ENCODE peak calls at places on chromosomes 6 and 20, in five cellular contexts. K is neural crest cell, X is neural progenitor cell, L is right atrium auricular region, M is H9. E is an unnamed sample.

GRCh38 chr20:39117486-39117885 is 155.3 kb downstream of the DHX35 start:
- DNase-seq in X (no peak), L (no peak), M (no peak), K (no peak), E (no peak)

GRCh38 chr6:168914070-168914469 is 339.6 kb downstream of the THBS2 start:
- DNase-seq in L (no peak), M (no peak), X (no peak), K (no peak), E (no peak)

GRCh38 chr6:78989191-78989590 is 88.9 kb downstream of the PHIP start:
- DNase-seq in K (no peak), X (no peak), L (no peak), M (no peak), E (no peak)

GRCh38 chr6:36650848-36651247 is 27.7 kb upstream of the CDKN1A start:
- DNase-seq in L (no peak), M (no peak), K (no peak), X (no peak), E (peak; percentile 74)

GRCh38 chr6:132972971-132973370 is 158.6 kb downstream of the RPS12 start:
- DNase-seq in M (no peak), L (no peak), X (no peak), K (no peak), E (no peak)

GRCh38 chr20:47038581-47039560 is 144.2 kb downstream of the EYA2 start:
- DNase-seq in X (no peak), L (peak; percentile 66), K (no peak), M (no peak), E (no peak)

GRCh38 chr6:36677059-36677749 is 1.3 kb upstream of the CDKN1A start:
- DNase-seq in X (no peak), M (no peak), K (no peak), L (no peak), E (no peak)

GRCh38 chr6:127483399-127484055 is 24.3 kb upstream of the KIAA0408 start:
- DNase-seq in X (peak; percentile 25), M (peak; percentile 76), L (no peak), K (no peak), E (no peak)

GRCh38 chr20:49385471-49385870 is 97.0 kb downstream of the KCNB1 start:
- DNase-seq in M (peak; percentile 43), K (no peak), X (peak; percentile 71), L (no peak), E (peak; percentile 21)

GRCh38 chr6:2222275-2222842 is 23.0 kb downstream of the GMDS start:
- DNase-seq in X (peak; percentile 53), M (no peak), K (no peak), L (no peak), E (no peak)

GRCh38 chr6:3432416-3432815 is 24.4 kb downstream of the SLC22A23 start:
- DNase-seq in L (no peak), M (no peak), K (no peak), X (no peak), E (no peak)

GRCh38 chr6:140346461-140346860 is 972.0 kb upstream of the CITED2 start:
- DNase-seq in M (no peak), K (no peak), X (no peak), L (no peak), E (no peak)

GRCh38 chr6:51415501-51415900 is 596.8 kb downstream of the TFAP2B start:
- DNase-seq in L (no peak), M (no peak), K (no peak), X (no peak), E (no peak)

GRCh38 chr6:107600111-107600510 is 110.2 kb downstream of the SOBP start:
- DNase-seq in L (no peak), M (peak; percentile 71), X (peak; percentile 56), K (no peak), E (no peak)

GRCh38 chr6:24658573-24659511 is 7.9 kb downstream of the TDP2 start:
- DNase-seq in K (no peak), M (peak; percentile 46), X (no peak), L (no peak), E (no peak)

GRCh38 chr6:90545450-90545849 is 41.4 kb downstream of the MAP3K7 start:
- DNase-seq in K (no peak), M (no peak), L (no peak), X (no peak), E (no peak)

GRCh38 chr6:142856857-142857608 is 87.9 kb downstream of the HIVEP2 start:
- DNase-seq in K (no peak), X (no peak), L (no peak), M (no peak), E (peak; percentile 48)

GRCh38 chr6:22146581-22147468 is 150.0 kb downstream of the PRL start:
- DNase-seq in L (no peak), K (no peak), M (no peak), X (no peak), E (no peak)

GRCh38 chr20:62835931-62836861 is 19.3 kb downstream of the COL9A3 start:
- DNase-seq in X (no peak), K (no peak), M (no peak), L (no peak), E (no peak)

GRCh38 chr6:143965503-143966171 is 42.4 kb downstream of the PLAGL1 start:
- DNase-seq in K (no peak), X (no peak), L (no peak), M (no peak), E (no peak)

GRCh38 chr6:156953478-156954146 is 176.4 kb downstream of the ARID1B start:
- DNase-seq in X (peak; percentile 85), L (no peak), K (peak; percentile 32), M (no peak), E (no peak)

GRCh38 chr6:27312146-27312949 is at the start of gene POM121L2:
- DNase-seq in L (no peak), M (peak; percentile 89), K (peak; percentile 45), X (peak; percentile 84), E (peak; percentile 68)

GRCh38 chr20:23106271-23106851 is 20.2 kb upstream of the CD93 start:
- DNase-seq in L (no peak), X (no peak), M (no peak), K (no peak), E (no peak)
- TF ChIP-seq CTCF in L (no peak), X (no peak), M (peak; percentile 45), K (peak; percentile 28), E (no peak)

GRCh38 chr6:43171284-43172126 is 436 bp downstream of the SRF start:
- DNase-seq in K (peak; percentile 36), X (peak; percentile 70), L (no peak), M (no peak), E (peak; percentile 37)
- TF ChIP-seq CTCF in K (peak; percentile 82), X (peak; percentile 68), L (peak; percentile 77), M (peak; percentile 77), E (peak; percentile 58)

DNA sequence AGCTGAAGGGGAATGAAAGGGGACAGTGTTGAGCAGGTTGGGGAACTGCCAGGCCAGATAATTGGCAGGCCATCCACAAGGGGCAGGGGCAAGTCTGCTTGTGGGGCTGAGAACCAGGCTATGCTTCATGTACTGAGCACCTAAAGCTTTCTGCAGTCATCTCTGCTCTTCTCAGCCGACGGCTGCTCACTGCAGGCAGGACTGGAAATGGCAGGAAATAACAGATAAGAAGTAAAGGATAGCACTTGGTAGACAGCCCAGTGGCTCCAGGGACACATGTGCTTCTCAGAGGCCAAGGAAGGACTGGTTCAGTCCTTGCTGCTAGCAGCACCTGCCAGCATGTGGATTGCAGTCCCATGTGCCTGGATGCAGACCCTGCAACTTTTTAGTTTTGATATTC is 89.8 kb downstream of the CD164 start:
- DNase-seq in M (peak; percentile 34), K (no peak), L (no peak), X (no peak), E (no peak)
- TF ChIP-seq CTCF in M (no peak), K (no peak), L (no peak), X (no peak), E (no peak)

DNA sequence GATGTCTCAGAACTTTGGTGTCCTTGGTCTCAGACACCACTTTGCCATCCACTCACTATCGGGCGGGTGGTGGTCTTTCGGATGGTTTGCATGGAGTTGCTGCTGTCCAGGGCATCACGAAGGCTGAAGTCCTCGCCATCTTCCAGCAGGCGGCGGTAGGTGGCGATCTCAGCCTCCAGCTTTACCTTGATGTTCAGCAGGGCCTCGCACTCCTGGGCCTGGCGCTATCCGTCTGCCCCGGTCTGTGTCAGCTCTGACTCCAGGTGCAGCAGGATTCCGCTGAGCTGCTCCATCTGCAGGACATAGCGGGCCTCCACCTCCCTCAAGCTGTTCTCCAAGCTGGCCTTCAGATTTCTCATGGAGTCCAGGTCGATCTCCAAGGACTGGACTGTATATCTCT is 36.0 kb downstream of the ZNF311 start:
- DNase-seq in L (no peak), M (peak; percentile 81), K (no peak), X (no peak), E (no peak)
- TF ChIP-seq CTCF in L (no peak), M (peak; percentile 58), K (no peak), X (no peak), E (no peak)